ENCODE peak calls at places on chromosomes 13 and 19, in four cellular contexts. N, L, V and K are unnamed samples.

GRCh38 chr13:102763745-102764144 is 9.8 kb downstream of the TEX30 start:
- DNase-seq in V (no peak), N (no peak), L (no peak), K (no peak)

GRCh38 chr13:35475960-35476943 is at the start of gene MAB21L1:
- DNase-seq in L (no peak), N (no peak), V (no peak), K (no peak)

GRCh38 chr13:45051315-45051714 is 62.0 kb downstream of the GPALPP1 start:
- DNase-seq in L (no peak), N (no peak), V (no peak), K (no peak)

GRCh38 chr13:102132896-102133295 is 269.0 kb downstream of the FGF14 start:
- DNase-seq in N (no peak), L (no peak), V (no peak), K (no peak)

GRCh38 chr13:43058318-43058674 is 34.9 kb downstream of the DNAJC15 start:
- DNase-seq in L (no peak), V (peak), N (no peak), K (no peak)

GRCh38 chr19:41245779-41246297 is 18.3 kb upstream of the HNRNPUL1 start:
- DNase-seq in V (no peak), N (no peak), L (no peak), K (no peak)

GRCh38 chr19:56736571-56736970 is 65.0 kb upstream of the ZNF835 start:
- DNase-seq in L (no peak), V (no peak), N (no peak), K (no peak)

GRCh38 chr13:54657588-54657987 is 1629.0 kb downstream of the OLFM4 start:
- DNase-seq in N (no peak), L (no peak), V (no peak), K (no peak)

GRCh38 chr13:27383104-27383921 is 41.1 kb upstream of the GTF3A start:
- DNase-seq in L (no peak), V (peak), N (no peak), K (peak)

GRCh38 chr13:30934381-30934780 is 1.9 kb downstream of the TEX26 start:
- DNase-seq in V (peak), L (no peak), N (no peak), K (no peak)

GRCh38 chr13:39930544-39931444 is 275.3 kb downstream of the COG6 start:
- DNase-seq in L (no peak), V (no peak), N (no peak), K (no peak)

GRCh38 chr19:9296336-9296735 is 13.3 kb downstream of the ZNF699 start:
- DNase-seq in L (no peak), V (no peak), N (no peak), K (no peak)

GRCh38 chr13:72782717-72783116 is 784 bp downstream of the PIBF1 start:
- DNase-seq in N (no peak), V (no peak), L (no peak), K (no peak)

GRCh38 chr13:40549500-40550094 is 116.8 kb downstream of the FOXO1 start:
- DNase-seq in N (no peak), L (no peak), V (peak), K (no peak)

GRCh38 chr13:106407338-106407737 is 128.1 kb downstream of the EFNB2 start:
- DNase-seq in N (no peak), L (no peak), V (no peak), K (no peak)

GRCh38 chr13:97076898-97077297 is 82.6 kb upstream of the OXGR1 start:
- DNase-seq in V (no peak), L (no peak), N (no peak), K (no peak)

GRCh38 chr13:21326155-21327030 is 132.7 kb downstream of the ZDHHC20 start:
- DNase-seq in L (no peak), V (no peak), N (peak), K (no peak)

GRCh38 chr13:99033814-99034213 is 56.0 kb upstream of the DOCK9 start:
- DNase-seq in V (peak), L (no peak), N (no peak), K (no peak)

DNA sequence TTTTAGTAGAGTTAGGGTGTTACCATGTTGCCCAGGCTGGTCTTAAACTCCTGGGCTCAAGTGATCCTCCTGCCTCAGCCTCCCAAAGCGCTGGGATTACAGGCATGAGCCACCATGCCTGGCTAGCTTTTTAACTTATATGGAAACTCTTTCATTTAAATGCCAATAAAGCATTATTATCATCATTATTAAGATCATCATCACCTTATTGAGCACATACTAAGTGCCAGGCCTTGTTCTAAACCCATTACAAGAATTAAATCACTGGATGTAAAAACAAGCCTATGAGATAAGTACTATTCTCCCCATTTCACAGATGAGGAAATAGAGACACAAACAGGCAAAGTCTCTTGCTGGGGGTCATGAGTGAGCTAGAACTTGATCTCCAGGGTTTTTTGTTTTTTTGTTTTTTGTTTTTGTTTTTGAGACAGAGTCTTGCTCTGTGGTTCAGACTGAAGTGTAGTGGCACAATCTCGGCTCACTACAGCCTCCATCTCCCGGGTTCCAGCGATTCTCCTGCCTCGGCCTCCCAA is 1.3 kb downstream of the GMFG start:
- DNase-seq in V (no peak), L (no peak), N (no peak), K (no peak)
- TF ChIP-seq CBX5 in V (no peak), L (no peak), N (no peak), K (no peak)

GRCh38 chr13:24128962-24129361 is 31.6 kb upstream of the SPATA13 start:
- DNase-seq in L (no peak), N (no peak), V (no peak), K (no peak)

GRCh38 chr13:24127116-24127631 is 33.3 kb upstream of the SPATA13 start:
- DNase-seq in V (no peak), N (no peak), L (peak), K (no peak)

GRCh38 chr13:24128112-24128511 is 32.4 kb upstream of the SPATA13 start:
- DNase-seq in V (no peak), L (no peak), N (no peak), K (no peak)

GRCh38 chr13:24131749-24132148 is 28.8 kb upstream of the SPATA13 start:
- DNase-seq in L (no peak), V (no peak), N (no peak), K (no peak)

GRCh38 chr13:24130134-24130792 is 30.3 kb upstream of the SPATA13 start:
- DNase-seq in N (no peak), L (no peak), V (no peak), K (no peak)
- TF ChIP-seq CBX5 in N (no peak), L (no peak), V (no peak), K (no peak)

GRCh38 chr13:51818276-51818675 is 14.3 kb upstream of the DHRS12 start:
- DNase-seq in N (no peak), V (no peak), L (no peak), K (no peak)

GRCh38 chr13:51817717-51818116 is 13.8 kb upstream of the DHRS12 start:
- DNase-seq in V (no peak), N (no peak), L (no peak), K (no peak)

GRCh38 chr13:51819544-51819943 is 15.6 kb upstream of the DHRS12 start:
- DNase-seq in N (no peak), V (no peak), L (no peak), K (no peak)

GRCh38 chr13:51816604-51817254 is 12.8 kb upstream of the DHRS12 start:
- DNase-seq in L (no peak), N (no peak), V (no peak), K (peak)

GRCh38 chr13:51818771-51819511 is 15.0 kb upstream of the DHRS12 start:
- DNase-seq in V (no peak), N (no peak), L (no peak), K (no peak)
- TF ChIP-seq CBX5 in V (no peak), N (no peak), L (no peak), K (no peak)

GRCh38 chr13:50414640-50415039 is 399.4 kb downstream of the KCNRG start:
- DNase-seq in N (no peak), L (no peak), V (no peak), K (no peak)

GRCh38 chr13:50415428-50415827 is 400.2 kb downstream of the KCNRG start:
- DNase-seq in N (no peak), V (no peak), L (no peak), K (no peak)

GRCh38 chr13:50419466-50419865 is 404.2 kb downstream of the KCNRG start:
- DNase-seq in L (no peak), N (no peak), V (no peak), K (no peak)

GRCh38 chr13:50419896-50420295 is 404.7 kb downstream of the KCNRG start:
- DNase-seq in V (no peak), N (no peak), L (no peak), K (no peak)

GRCh38 chr13:50417597-50417996 is 402.4 kb downstream of the KCNRG start:
- DNase-seq in V (no peak), N (no peak), L (no peak), K (peak)
- TF ChIP-seq CBX5 in V (no peak), N (no peak), L (no peak), K (no peak)

DNA sequence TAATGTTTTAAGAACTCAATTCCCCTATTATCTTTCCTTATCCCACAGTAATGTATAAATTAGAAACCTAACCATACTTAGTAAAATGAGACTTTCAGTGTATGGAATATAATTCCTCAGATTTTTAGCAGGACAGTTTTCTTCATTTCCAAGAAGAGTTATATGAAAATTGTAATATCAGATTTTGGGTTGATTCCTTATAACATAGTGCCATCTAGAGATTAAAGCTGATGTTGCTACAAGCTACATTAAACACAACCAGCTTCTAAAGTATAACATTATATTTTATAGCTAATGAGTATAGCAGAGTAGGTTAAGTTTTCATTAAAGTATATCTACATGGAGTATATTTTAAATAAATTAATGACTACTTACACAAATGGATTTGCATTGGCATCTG is 99.7 kb upstream of the MIR17HG start:
- DNase-seq in N (no peak), L (no peak), V (no peak), K (no peak)
- TF ChIP-seq CBX5 in N (no peak), L (no peak), V (no peak), K (no peak)

GRCh38 chr19:42394751-42395150 is 4.7 kb upstream of the CNFN start:
- DNase-seq in V (no peak), N (no peak), L (no peak), K (no peak)

GRCh38 chr19:42396542-42397314 is 6.6 kb upstream of the CNFN start:
- DNase-seq in N (peak), V (no peak), L (peak), K (peak)

GRCh38 chr19:42397315-42398166 is 7.4 kb upstream of the CNFN start:
- DNase-seq in L (no peak), V (no peak), N (no peak), K (peak)

GRCh38 chr19:42392165-42392564 is 2.1 kb upstream of the CNFN start:
- DNase-seq in L (no peak), V (no peak), N (no peak), K (no peak)

DNA sequence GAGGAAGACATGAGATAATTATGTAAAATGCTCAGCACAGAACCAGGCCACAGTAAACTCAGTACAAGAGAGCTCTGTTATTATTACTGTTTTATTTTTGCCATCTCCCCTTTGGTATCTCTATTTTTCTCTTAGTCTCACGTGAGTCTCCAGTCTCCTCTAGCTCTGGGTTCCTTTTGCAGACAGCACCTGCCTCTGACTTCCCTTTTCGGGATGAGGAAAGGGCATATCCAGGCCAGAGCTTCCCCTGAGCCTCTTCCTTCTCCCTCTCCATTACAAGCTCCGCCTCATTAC is 6.1 kb upstream of the CNFN start:
- DNase-seq in V (no peak), N (no peak), L (no peak), K (no peak)
- TF ChIP-seq CBX5 in V (no peak), N (no peak), L (no peak), K (no peak)

GRCh38 chr19:2345794-2346663 is 14.0 kb upstream of the TMPRSS9 start:
- DNase-seq in N (no peak), L (no peak), V (no peak), K (peak)
- TF ChIP-seq CBX5 in N (no peak), L (no peak), V (no peak), K (no peak)

GRCh38 chr19:1007852-1008251 is 7.6 kb downstream of the GRIN3B start:
- DNase-seq in N (no peak), L (no peak), V (no peak), K (no peak)

GRCh38 chr19:1009043-1009975 is 9.1 kb downstream of the GRIN3B start:
- DNase-seq in V (no peak), L (no peak), N (no peak), K (no peak)

GRCh38 chr19:1006711-1007398 is 6.6 kb downstream of the GRIN3B start:
- DNase-seq in V (no peak), L (no peak), N (no peak), K (no peak)

GRCh38 chr19:1007399-1007745 is 7.2 kb downstream of the GRIN3B start:
- DNase-seq in N (no peak), L (no peak), V (no peak), K (no peak)

GRCh38 chr19:1008268-1009042 is 8.2 kb downstream of the GRIN3B start:
- DNase-seq in V (no peak), N (no peak), L (no peak), K (no peak)
- TF ChIP-seq CBX5 in V (no peak), N (no peak), L (no peak), K (no peak)

GRCh38 chr13:65499251-65499650 is 1730.9 kb downstream of the PCDH9 start:
- DNase-seq in N (no peak), V (no peak), L (no peak), K (no peak)
- TF ChIP-seq CBX5 in N (no peak), V (no peak), L (no peak), K (no peak)

GRCh38 chr13:114121496-114122466 is 10.6 kb downstream of the RASA3 start:
- DNase-seq in V (no peak), N (no peak), L (no peak), K (no peak)

GRCh38 chr13:114122591-114123211 is 9.7 kb downstream of the RASA3 start:
- DNase-seq in V (no peak), N (no peak), L (no peak), K (no peak)

GRCh38 chr13:114119196-114119595 is 13.2 kb downstream of the RASA3 start:
- DNase-seq in N (no peak), L (no peak), V (peak), K (no peak)

GRCh38 chr13:114118763-114119123 is 13.7 kb downstream of the RASA3 start:
- DNase-seq in L (no peak), N (no peak), V (no peak), K (no peak)

GRCh38 chr13:114120486-114121430 is 11.7 kb downstream of the RASA3 start:
- DNase-seq in V (no peak), L (no peak), N (no peak), K (no peak)
- TF ChIP-seq CBX5 in V (no peak), L (no peak), N (no peak), K (no peak)